ENCODE peak calls at places on chromosomes 6 and 20, in six cellular contexts. M is RPMI7951, L is cardiac fibroblast, D is type B pancreatic cell, G is AG04450, K is ELR. I is an unnamed sample.

GRCh38 chr6:158086054-158086705 is 81.9 kb downstream of the SERAC1 start:
- DNase-seq in M (peak; percentile 90), L (peak; percentile 30), D (peak; percentile 31), G (peak; percentile 36), K (no peak), I (no peak)

GRCh38 chr20:35196313-35196712 is 24.4 kb downstream of the PROCR start:
- DNase-seq in M (no peak), L (no peak), D (no peak), G (no peak), K (peak; percentile 21), I (no peak)

GRCh38 chr20:16713056-16713455 is 16.8 kb upstream of the SNRPB2 start:
- DNase-seq in M (peak; percentile 37), L (no peak), D (no peak), G (no peak), K (no peak), I (no peak)

GRCh38 chr6:70236304-70236703 is 66.6 kb downstream of the COL9A1 start:
- DNase-seq in M (no peak), L (no peak), D (no peak), G (no peak), K (no peak), I (no peak)

GRCh38 chr20:46688151-46689081 is 828 bp downstream of the TP53RK start:
- DNase-seq in M (peak; percentile 32), L (peak; percentile 63), D (no peak), G (no peak), K (peak; percentile 62), I (peak; percentile 42)

GRCh38 chr20:41424546-41424945 is 57.9 kb upstream of the EMILIN3 start:
- DNase-seq in M (peak; percentile 10), L (no peak), D (no peak), G (no peak), K (no peak), I (no peak)

GRCh38 chr6:36752886-36753506 is 55.4 kb downstream of the RAB44 start:
- DNase-seq in M (no peak), L (no peak), D (no peak), G (no peak), K (no peak), I (no peak)

GRCh38 chr20:63377256-63378114 is 16.3 kb upstream of the CHRNA4 start:
- DNase-seq in M (no peak), L (no peak), D (no peak), G (no peak), K (no peak), I (no peak)

GRCh38 chr20:3238616-3239025 is 369 bp downstream of the SLC4A11 start:
- DNase-seq in M (peak; percentile 46), L (peak; percentile 18), D (no peak), G (no peak), K (peak; percentile 52), I (no peak)

GRCh38 chr6:139965393-139965792 is 590.9 kb upstream of the CITED2 start:
- DNase-seq in M (no peak), L (peak; percentile 16), D (no peak), G (no peak), K (no peak), I (no peak)

GRCh38 chr6:135331002-135331401 is 149.9 kb downstream of the MYB start:
- DNase-seq in M (peak; percentile 10), L (peak; percentile 31), D (no peak), G (no peak), K (no peak), I (no peak)

GRCh38 chr20:6162239-6162638 is 39.4 kb upstream of the FERMT1 start:
- DNase-seq in M (peak; percentile 79), L (no peak), D (no peak), G (no peak), K (no peak), I (peak; percentile 46)

GRCh38 chr6:88114838-88115237 is 51.3 kb downstream of the CNR1 start:
- DNase-seq in M (no peak), L (no peak), D (no peak), G (no peak), K (no peak), I (no peak)

GRCh38 chr6:165106261-165106660 is 203.1 kb downstream of the C6orf118 start:
- DNase-seq in M (no peak), L (no peak), D (no peak), G (no peak), K (no peak), I (no peak)

GRCh38 chr6:105045546-105045945 is 88.6 kb downstream of the LIN28B start:
- DNase-seq in M (no peak), L (peak; percentile 78), D (no peak), G (no peak), K (peak; percentile 74), I (no peak)